ENCODE peak calls at places on chromosomes 13 and 19, in seven cellular contexts. Q, C, E, O, F, K and X are unnamed samples.

GRCh38 chr13:113411216-113412023 is 41.9 kb downstream of the ADPRHL1 start:
- DNase-seq in C (no peak), O (no peak), Q (peak), E (peak), F (no peak), K (peak), X (peak)

GRCh38 chr13:28539625-28540286 is 44.8 kb upstream of the FLT1 start:
- DNase-seq in E (no peak), O (no peak), Q (no peak), K (no peak), C (no peak), F (no peak), X (no peak)

GRCh38 chr19:15199652-15200574 is 882 bp downstream of the NOTCH3 start:
- DNase-seq in K (no peak), E (no peak), C (no peak), O (no peak), F (no peak), Q (peak), X (no peak)

GRCh38 chr19:40771101-40771539 is 4.2 kb upstream of the MIA start:
- DNase-seq in F (no peak), Q (no peak), O (no peak), K (no peak), C (no peak), E (no peak), X (no peak)

GRCh38 chr19:5891572-5891937 is 12.0 kb downstream of the NDUFA11 start:
- DNase-seq in F (no peak), E (no peak), O (no peak), K (no peak), C (no peak), Q (no peak), X (no peak)

GRCh38 chr19:17766543-17767131 is 15.4 kb downstream of the FCHO1 start:
- DNase-seq in O (no peak), C (peak), Q (peak), K (peak), F (no peak), E (peak), X (peak)

GRCh38 chr13:101465877-101466276 is 13.4 kb downstream of the ITGBL1 start:
- DNase-seq in F (no peak), E (no peak), Q (no peak), O (no peak), C (no peak), K (no peak), X (no peak)

GRCh38 chr13:40148103-40148502 is 492.6 kb downstream of the COG6 start:
- DNase-seq in C (no peak), F (no peak), K (no peak), Q (no peak), O (no peak), E (no peak), X (no peak)

GRCh38 chr13:33033361-33033812 is 17.2 kb downstream of the KL start:
- DNase-seq in E (no peak), C (no peak), K (no peak), F (no peak), O (no peak), Q (no peak), X (no peak)

GRCh38 chr19:48403606-48404005 is 10.1 kb downstream of the GRIN2D start:
- DNase-seq in K (no peak), F (peak), E (no peak), Q (peak), C (no peak), O (no peak), X (peak)

GRCh38 chr19:21569497-21569870 is 64.1 kb downstream of the ZNF429 start:
- DNase-seq in Q (peak), O (no peak), K (no peak), F (no peak), C (no peak), E (no peak), X (peak)

GRCh38 chr19:47628058-47628771 is 19.3 kb downstream of the BICRA start:
- DNase-seq in O (no peak), Q (no peak), E (no peak), F (no peak), K (no peak), C (no peak), X (no peak)

GRCh38 chr13:68810660-68811059 is 1297.0 kb upstream of the ATXN8OS start:
- DNase-seq in E (no peak), C (no peak), K (no peak), O (no peak), F (no peak), Q (no peak), X (no peak)

GRCh38 chr13:24215732-24216131 is 55.2 kb downstream of the SPATA13 start:
- DNase-seq in Q (no peak), E (no peak), K (no peak), O (no peak), C (peak), F (no peak), X (no peak)

GRCh38 chr19:7863157-7863970 is 10.8 kb downstream of the PRR36 start:
- DNase-seq in E (no peak), F (no peak), Q (no peak), O (no peak), K (no peak), C (no peak), X (no peak)